ENCODE peak calls at places on chromosomes 1 and 21, in seven cellular contexts. Q, F, R, Y, O, M and D are unnamed samples. For H3K36me3 and H3K9me3, the result is how much of the 10 kb centered on the place peaks cover.

GRCh38 chr1:201353186-201353940 is 24.1 kb downstream of the TNNT2 start:
- DNase-seq in Q (no peak), F (no peak), R (no peak), Y (no peak), O (no peak), M (no peak), D (peak)

GRCh38 chr1:236365999-236366570 is 28.0 kb upstream of the EDARADD start:
- DNase-seq in Q (no peak), F (no peak), R (no peak), Y (no peak), O (no peak), M (no peak), D (no peak)

GRCh38 chr1:160168609-160169369 is 17.4 kb downstream of the ATP1A4 start:
- DNase-seq in Q (peak), F (no peak), R (no peak), Y (no peak), O (peak), M (no peak), D (no peak)

GRCh38 chr21:41761211-41762181 is 5.4 kb downstream of the RIPK4 start:
- DNase-seq in Q (no peak), F (peak), R (peak), Y (no peak), O (no peak), M (peak), D (peak)

GRCh38 chr1:14553711-14554110 is 44.8 kb upstream of the KAZN start:
- DNase-seq in Q (no peak), F (no peak), R (no peak), Y (no peak), O (no peak), M (no peak), D (peak)

GRCh38 chr1:44294588-44295007 is 60.5 kb downstream of the ERI3 start:
- DNase-seq in Q (no peak), F (peak), R (peak), Y (peak), O (no peak), M (peak), D (peak)

GRCh38 chr1:234554157-234554477 is 55.9 kb downstream of the IRF2BP2 start:
- DNase-seq in Q (no peak), F (no peak), R (no peak), Y (no peak), O (no peak), M (no peak), D (no peak)

GRCh38 chr1:117581391-117581943 is 24.4 kb upstream of the TENT5C start:
- DNase-seq in Q (no peak), F (no peak), R (no peak), Y (no peak), O (no peak), M (no peak), D (no peak)

GRCh38 chr1:54168206-54168965 is 15.6 kb upstream of the CDCP2 start:
- DNase-seq in Q (no peak), F (no peak), R (no peak), Y (no peak), O (no peak), M (no peak), D (no peak)

GRCh38 chr1:17591814-17592430 is 52.4 kb downstream of the ARHGEF10L start:
- DNase-seq in Q (no peak), F (no peak), R (no peak), Y (no peak), O (no peak), M (no peak), D (no peak)

GRCh38 chr1:175129997-175130648 is 62.5 kb downstream of the KIAA0040 start:
- DNase-seq in Q (peak), F (no peak), R (peak), Y (no peak), O (peak), M (no peak), D (no peak)

GRCh38 chr1:224219612-224220011 is 36.6 kb downstream of the DEGS1 start:
- DNase-seq in Q (no peak), F (peak), R (no peak), Y (no peak), O (no peak), M (no peak), D (no peak)

GRCh38 chr1:59041878-59042277 is 255.0 kb upstream of the FGGY start:
- DNase-seq in Q (no peak), F (no peak), R (no peak), Y (no peak), O (no peak), M (no peak), D (peak)

GRCh38 chr1:91537281-91538069 is 36.8 kb downstream of the CDC7 start:
- DNase-seq in Q (no peak), F (no peak), R (no peak), Y (peak), O (no peak), M (no peak), D (peak)

GRCh38 chr1:115130786-115131185 is 41.5 kb upstream of the TSPAN2 start:
- DNase-seq in Q (no peak), F (no peak), R (no peak), Y (no peak), O (no peak), M (no peak), D (no peak)

GRCh38 chr1:40984531-40984930 is 5.0 kb downstream of the CTPS1 start:
- DNase-seq in Q (no peak), F (no peak), R (no peak), Y (no peak), O (no peak), M (no peak), D (no peak)

GRCh38 chr1:161946071-161946987 is 77.3 kb downstream of the OLFML2B start:
- DNase-seq in Q (no peak), F (no peak), R (no peak), Y (no peak), O (no peak), M (no peak), D (no peak)

GRCh38 chr1:178037510-178038253 is 56.2 kb upstream of the RASAL2 start:
- DNase-seq in Q (peak), F (peak), R (peak), Y (peak), O (no peak), M (peak), D (peak)

GRCh38 chr1:8283058-8283884 is 34.6 kb upstream of the SLC45A1 start:
- DNase-seq in Q (no peak), F (peak), R (no peak), Y (no peak), O (no peak), M (no peak), D (no peak)

GRCh38 chr1:229433364-229434004 is 410 bp downstream of the ACTA1 start:
- DNase-seq in Q (no peak), F (no peak), R (no peak), Y (no peak), O (no peak), M (no peak), D (no peak)

GRCh38 chr1:56340977-56341376 is 238.4 kb downstream of the PLPP3 start:
- DNase-seq in Q (no peak), F (no peak), R (no peak), Y (no peak), O (no peak), M (no peak), D (no peak)

GRCh38 chr1:6508876-6509602 is 17.6 kb upstream of the PLEKHG5 start:
- DNase-seq in Q (no peak), F (no peak), R (no peak), Y (no peak), O (no peak), M (no peak), D (no peak)

GRCh38 chr1:151547900-151548230 is 7.8 kb downstream of the TUFT1 start:
- DNase-seq in Q (no peak), F (no peak), R (no peak), Y (no peak), O (no peak), M (no peak), D (no peak)

GRCh38 chr21:44375281-44375651 is 21.8 kb downstream of the TRPM2 start:
- DNase-seq in Q (no peak), F (peak), R (no peak), Y (no peak), O (no peak), M (no peak), D (no peak)

GRCh38 chr21:18468775-18469174 is 65.2 kb upstream of the TMPRSS15 start:
- DNase-seq in Q (no peak), F (no peak), R (peak), Y (no peak), O (no peak), M (no peak), D (no peak)

GRCh38 chr1:62084304-62084905 is 110.2 kb upstream of the L1TD1 start:
- DNase-seq in Q (no peak), F (no peak), R (no peak), Y (no peak), O (no peak), M (no peak), D (peak)

DNA sequence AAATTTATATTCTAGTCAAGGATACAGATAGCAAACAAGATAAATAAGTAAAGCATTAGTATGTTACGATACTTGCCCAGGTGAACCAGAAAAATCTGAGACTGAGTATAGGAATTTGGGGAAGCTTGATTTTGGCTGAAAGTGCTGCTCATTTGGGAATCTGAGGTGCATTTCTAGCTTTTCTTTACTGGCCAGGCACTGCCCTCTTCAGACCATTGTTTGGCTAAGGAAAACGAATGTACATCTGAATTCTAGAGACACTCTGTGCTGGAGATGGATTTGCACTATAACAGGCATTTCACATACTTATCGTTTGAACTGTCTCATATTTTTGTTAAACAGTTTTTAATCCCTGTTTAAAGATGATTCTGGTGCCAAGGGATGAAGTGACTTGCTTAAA is 23.4 kb downstream of the ARID1A start:
- DNase-seq in Q (no peak), F (no peak), R (no peak), Y (no peak), O (no peak), M (no peak), D (no peak)
- H3K36me3 ChIP-seq in Q (under half), F (under half), R (under half), Y (under half), O (under half), M (under half), D (under half)

DNA sequence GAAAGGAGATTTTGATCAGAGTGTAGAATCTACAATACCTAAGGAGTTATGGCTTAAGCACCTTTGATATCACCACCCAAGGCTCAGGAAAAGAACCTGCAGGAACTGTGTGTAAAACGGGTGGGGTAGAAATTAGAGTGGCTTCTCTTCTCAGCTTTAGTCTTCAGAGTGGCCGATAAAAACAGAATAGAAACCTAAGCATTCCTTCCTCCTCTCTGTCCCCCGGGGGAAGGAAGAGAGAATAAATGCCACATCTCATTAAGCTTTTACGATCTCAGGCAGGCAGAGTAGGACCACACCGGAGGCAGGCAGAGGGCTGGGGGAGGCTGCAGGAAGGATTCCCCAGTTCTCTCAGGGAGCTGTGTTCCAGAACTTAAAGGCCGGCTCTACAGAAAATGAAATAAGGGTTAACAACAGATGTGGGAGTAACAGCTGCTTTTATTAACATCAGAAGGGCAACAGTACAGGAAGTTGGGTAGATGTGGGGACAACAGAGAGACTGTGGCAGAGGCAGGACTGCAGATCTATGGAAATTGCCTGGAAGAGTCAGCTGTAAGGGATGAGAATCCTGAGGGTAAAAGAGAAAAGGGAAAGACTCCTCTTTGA is 24.5 kb upstream of the MEF2D start:
- DNase-seq in Q (no peak), F (no peak), R (no peak), Y (no peak), O (no peak), M (no peak), D (no peak)
- H3K4me3 ChIP-seq in Q (no peak), F (no peak), R (no peak), Y (no peak), O (no peak), M (no peak), D (no peak)

GRCh38 chr1:187951817-187952216 is 1123.1 kb downstream of the PLA2G4A start:
- DNase-seq in Q (no peak), F (no peak), R (no peak), Y (no peak), O (no peak), M (no peak), D (no peak)

GRCh38 chr1:187948170-187948794 is 1119.5 kb downstream of the PLA2G4A start:
- DNase-seq in Q (no peak), F (no peak), R (no peak), Y (no peak), O (no peak), M (no peak), D (no peak)

GRCh38 chr1:187947359-187947758 is 1118.6 kb downstream of the PLA2G4A start:
- DNase-seq in Q (no peak), F (no peak), R (no peak), Y (no peak), O (no peak), M (no peak), D (no peak)

GRCh38 chr1:187952446-187952845 is 1123.7 kb downstream of the PLA2G4A start:
- DNase-seq in Q (no peak), F (no peak), R (no peak), Y (no peak), O (no peak), M (no peak), D (no peak)

GRCh38 chr1:187949567-187949966 is 1120.8 kb downstream of the PLA2G4A start:
- DNase-seq in Q (no peak), F (no peak), R (no peak), Y (no peak), O (no peak), M (no peak), D (no peak)
- H3K9me3 ChIP-seq in Q (under half), F (under half), R (under half), Y (under half), O (under half), M (under half), D (under half)

GRCh38 chr21:28932717-28933116 is 60.0 kb downstream of the LTN1 start:
- DNase-seq in Q (no peak), F (no peak), R (no peak), Y (no peak), O (no peak), M (no peak), D (no peak)
- H3K36me3 ChIP-seq in Q (under half), F (half or more), R (under half), Y (under half), O (half or more), M (under half), D (under half)

GRCh38 chr1:28927442-28928305 is 13.3 kb downstream of the EPB41 start:
- DNase-seq in Q (no peak), F (no peak), R (peak), Y (no peak), O (no peak), M (no peak), D (peak)
- H3K4me3 ChIP-seq in Q (no peak), F (no peak), R (no peak), Y (no peak), O (no peak), M (no peak), D (no peak)

GRCh38 chr1:179476484-179476883 is 99.3 kb downstream of the NPHS2 start:
- DNase-seq in Q (no peak), F (no peak), R (no peak), Y (no peak), O (no peak), M (no peak), D (no peak)
- H3K9me3 ChIP-seq in Q (under half), F (under half), R (under half), Y (under half), O (under half), M (under half), D (under half)

GRCh38 chr21:42855937-42856335 is 23.4 kb downstream of the WDR4 start:
- DNase-seq in Q (no peak), F (no peak), R (no peak), Y (no peak), O (no peak), M (no peak), D (no peak)
- H3K36me3 ChIP-seq in Q (under half), F (half or more), R (half or more), Y (half or more), O (half or more), M (under half), D (under half)

GRCh38 chr21:45384656-45385548 is 20.1 kb upstream of the COL18A1 start:
- DNase-seq in Q (no peak), F (no peak), R (no peak), Y (no peak), O (no peak), M (no peak), D (no peak)

GRCh38 chr21:45381865-45382697 is 22.9 kb upstream of the COL18A1 start:
- DNase-seq in Q (no peak), F (no peak), R (no peak), Y (no peak), O (no peak), M (no peak), D (no peak)

GRCh38 chr21:45382698-45383000 is 22.3 kb upstream of the COL18A1 start:
- DNase-seq in Q (no peak), F (no peak), R (no peak), Y (no peak), O (no peak), M (no peak), D (no peak)

GRCh38 chr21:45383615-45384201 is 21.3 kb upstream of the COL18A1 start:
- DNase-seq in Q (no peak), F (no peak), R (no peak), Y (no peak), O (no peak), M (no peak), D (no peak)

GRCh38 chr21:45383111-45383614 is 21.8 kb upstream of the COL18A1 start:
- DNase-seq in Q (no peak), F (no peak), R (no peak), Y (no peak), O (no peak), M (no peak), D (no peak)
- H3K4me3 ChIP-seq in Q (no peak), F (no peak), R (no peak), Y (no peak), O (no peak), M (no peak), D (no peak)